ENCODE peak calls at places on chromosomes 13 and 19, in seven cellular contexts. B is T-cell; P is left cardiac atrium; S is mucosa of descending colon; M is activated CD4-positive, alpha-beta T cell treated with anti-CD3 and anti-CD28 coated beads for 36 hours; C is RWPE2; F is activated CD8-positive, alpha-beta T cell treated with anti-CD3 and anti-CD28 coated beads, Interleukin-2, amount 10 ng/mL, durations not matched to agents 7 days and 5 days. H is an unnamed sample.
A peak's percentile ranks its signal among the peaks of the same experiment; 100 is the strongest.

GRCh38 chr13:107450931-107451330 is 764.4 kb downstream of the LIG4 start:
- ATAC-seq in C (peak; percentile 56), M (no peak), P (peak; percentile 51), S (no peak), B (no peak), F (no peak), H (peak; percentile 42)

GRCh38 chr13:40653558-40654318 is 12.7 kb downstream of the FOXO1 start:
- ATAC-seq in S (no peak), B (peak; percentile 36), C (no peak), F (peak; percentile 77), P (peak; percentile 10), M (peak; percentile 86), H (peak; percentile 37)

GRCh38 chr19:43711751-43712355 is 4.0 kb upstream of the IRGC start:
- ATAC-seq in C (peak; percentile 23), M (peak; percentile 79), F (no peak), S (peak; percentile 84), B (no peak), P (no peak), H (no peak)

GRCh38 chr19:56348289-56348877 is 33.7 kb upstream of the ZSCAN5A start:
- ATAC-seq in M (no peak), B (no peak), P (no peak), S (no peak), F (no peak), C (no peak), H (no peak)

GRCh38 chr13:19644947-19645439 is 11.5 kb downstream of the MPHOSPH8 start:
- ATAC-seq in P (no peak), B (no peak), M (no peak), S (no peak), C (no peak), F (no peak), H (no peak)

GRCh38 chr19:49231804-49232203 is 74.2 kb downstream of the TRPM4 start:
- ATAC-seq in M (peak; percentile 66), S (no peak), P (no peak), C (no peak), F (no peak), B (no peak), H (no peak)

GRCh38 chr13:34747507-34747906 is 194.6 kb upstream of the NBEA start:
- ATAC-seq in C (no peak), S (no peak), M (no peak), F (no peak), P (peak; percentile 10), B (no peak), H (no peak)

GRCh38 chr19:49271080-49271753 is 53.8 kb downstream of the SLC6A16 start:
- ATAC-seq in M (no peak), F (no peak), C (no peak), B (no peak), P (no peak), S (no peak), H (peak; percentile 56)